ENCODE peak calls at places on chromosomes 4 and X, in seven cellular contexts. V is ovary, J is endodermal cell, H is progenitor cell of endocrine pancreas, K is body of pancreas, U is IMR-90, X is tibial artery. C is an unnamed sample.
A peak's percentile ranks its signal among the peaks of the same experiment; 100 is the strongest.

GRCh38 chr4:110138546-110138945 is 59.9 kb downstream of the ELOVL6 start:
- DNase-seq in H (no peak), K (no peak), J (no peak), X (no peak), U (no peak), V (no peak), C (no peak)

GRCh38 chrX:129783176-129783776 is 3.5 kb downstream of the SASH3 start:
- DNase-seq in H (no peak), X (no peak), K (no peak), J (no peak), U (no peak), V (no peak), C (no peak)

GRCh38 chrX:10549280-10549679 is 71.1 kb downstream of the MID1 start:
- DNase-seq in K (no peak), J (no peak), X (no peak), V (no peak), H (no peak), U (no peak), C (no peak)

GRCh38 chr4:7506119-7506518 is 71.4 kb upstream of the PSAPL1 start:
- DNase-seq in V (no peak), X (no peak), K (no peak), U (no peak), H (no peak), J (no peak), C (no peak)

GRCh38 chrX:9317174-9317573 is 147.7 kb upstream of the TBL1X start:
- DNase-seq in H (no peak), X (peak; percentile 22), U (no peak), V (no peak), J (no peak), K (no peak), C (no peak)

GRCh38 chr4:10727140-10727880 is 42.7 kb upstream of the CLNK start:
- DNase-seq in H (no peak), K (no peak), J (no peak), U (no peak), V (no peak), X (no peak), C (no peak)

GRCh38 chrX:4710618-4711433 is 997.4 kb upstream of the PRKX start:
- DNase-seq in V (no peak), U (no peak), J (peak; percentile 76), X (no peak), K (peak; percentile 65), H (no peak), C (no peak)

GRCh38 chr4:108087293-108087967 is 81.3 kb downstream of the LEF1 start:
- DNase-seq in U (no peak), K (no peak), V (no peak), H (no peak), X (no peak), J (no peak), C (no peak)

GRCh38 chr4:70315928-70316327 is 18.9 kb upstream of the CABS1 start:
- DNase-seq in J (no peak), U (no peak), K (no peak), V (no peak), H (no peak), X (no peak), C (no peak)
- TF ChIP-seq CTCF in J (peak; percentile 48), U (no peak), K (no peak), V (no peak), H (no peak), X (no peak), C (no peak)

GRCh38 chrX:50067435-50068292 is 133.1 kb downstream of the AKAP4 start:
- DNase-seq in K (peak; percentile 47), J (peak; percentile 76), X (no peak), V (peak; percentile 21), U (peak; percentile 47), H (peak; percentile 20), C (peak; percentile 60)
- TF ChIP-seq CTCF in K (no peak), J (peak; percentile 59), X (no peak), V (no peak), U (peak; percentile 4), H (peak; percentile 32), C (peak; percentile 49)

GRCh38 chr4:76723373-76723772 is 174.6 kb downstream of the SOWAHB start:
- DNase-seq in X (no peak), J (no peak), V (no peak), U (peak; percentile 63), H (no peak), K (no peak), C (no peak)
- TF ChIP-seq CTCF in X (no peak), J (no peak), V (no peak), U (peak; percentile 36), H (no peak), K (no peak), C (no peak)

DNA sequence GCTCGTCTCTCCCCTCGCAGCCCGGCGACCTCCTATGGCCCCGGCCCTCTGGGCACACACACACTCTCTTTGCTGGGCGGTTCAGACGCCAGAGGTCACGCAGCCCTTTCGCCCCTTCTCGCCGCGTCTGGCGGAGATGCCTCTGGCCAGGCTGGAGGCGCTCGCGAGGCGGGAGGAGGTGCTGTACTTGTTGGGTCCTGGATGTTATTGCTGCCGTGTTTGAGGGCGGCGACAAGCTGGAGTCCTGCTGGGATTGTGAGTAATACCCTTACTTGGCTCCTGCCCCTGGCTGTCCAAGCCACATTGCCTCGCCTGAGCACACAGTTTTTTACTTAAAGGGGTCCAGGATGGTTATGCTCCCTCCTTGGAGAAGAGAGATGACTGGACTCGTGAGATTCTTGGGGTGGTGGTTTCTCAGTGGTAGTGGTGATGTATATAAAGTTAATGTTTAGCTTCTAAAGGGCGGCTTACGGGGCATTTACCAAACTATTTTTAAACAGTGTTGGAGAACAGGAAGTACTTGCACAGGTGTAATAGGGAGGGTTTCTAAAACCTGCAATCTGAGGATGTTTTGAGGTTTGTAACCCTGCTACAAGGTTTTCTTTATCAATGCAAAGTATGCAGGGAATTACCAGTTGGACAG is 572 bp downstream of the USP53 start:
- DNase-seq in U (peak; percentile 94), X (peak; percentile 96), H (peak; percentile 65), J (peak; percentile 96), V (peak; percentile 84), K (peak; percentile 88), C (peak; percentile 87)
- TF ChIP-seq CTCF in U (peak; percentile 38), X (no peak), H (peak; percentile 45), J (peak; percentile 59), V (no peak), K (no peak), C (no peak)

GRCh38 chr4:95869961-95870500 is 30.1 kb downstream of the PDHA2 start:
- DNase-seq in J (no peak), K (no peak), U (no peak), H (no peak), X (no peak), V (no peak), C (no peak)
- TF ChIP-seq CTCF in J (no peak), K (no peak), U (no peak), H (no peak), X (no peak), V (no peak), C (no peak)

GRCh38 chrX:48539345-48540014 is at the start of gene TBC1D25:
- DNase-seq in V (peak; percentile 98), K (peak; percentile 99), U (peak; percentile 95), H (peak; percentile 90), J (peak; percentile 97), X (peak; percentile 97), C (peak; percentile 95)
- TF ChIP-seq CTCF in V (no peak), K (peak; percentile 33), U (peak; percentile 39), H (peak; percentile 49), J (peak; percentile 65), X (no peak), C (no peak)

GRCh38 chrX:1933964-1934363 is 319.1 kb downstream of the ASMT start:
- DNase-seq in J (no peak), X (no peak), K (no peak), U (no peak), H (no peak), V (no peak), C (no peak)

GRCh38 chrX:1941291-1941690 is 326.4 kb downstream of the ASMT start:
- DNase-seq in U (no peak), J (peak; percentile 66), X (no peak), V (no peak), H (no peak), K (no peak), C (no peak)

GRCh38 chrX:1932231-1932630 is 317.4 kb downstream of the ASMT start:
- DNase-seq in V (no peak), K (no peak), X (no peak), J (no peak), U (no peak), H (no peak), C (no peak)

DNA sequence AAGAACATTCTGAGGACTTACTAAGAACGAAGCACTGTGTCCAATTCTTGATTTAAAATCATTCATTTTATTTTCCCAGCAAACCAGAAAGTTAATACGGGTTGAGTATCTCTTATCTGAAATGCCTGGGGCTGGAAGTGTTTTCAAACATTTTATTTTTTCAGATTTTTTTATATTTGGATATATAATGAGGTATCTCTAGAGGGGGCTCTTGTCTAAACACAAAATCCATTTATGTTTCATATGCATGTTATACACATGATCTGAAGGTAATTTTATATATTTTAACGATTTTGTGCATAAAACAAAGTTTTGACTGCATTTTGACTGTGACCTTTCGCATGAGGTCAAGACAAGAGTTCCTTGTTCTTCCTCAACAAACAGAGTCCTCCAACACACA is 320.9 kb downstream of the ASMT start:
- DNase-seq in K (no peak), H (no peak), U (no peak), X (no peak), J (no peak), V (no peak), C (no peak)
- TF ChIP-seq CTCF in K (no peak), H (no peak), U (no peak), X (no peak), J (no peak), V (no peak), C (no peak)

DNA sequence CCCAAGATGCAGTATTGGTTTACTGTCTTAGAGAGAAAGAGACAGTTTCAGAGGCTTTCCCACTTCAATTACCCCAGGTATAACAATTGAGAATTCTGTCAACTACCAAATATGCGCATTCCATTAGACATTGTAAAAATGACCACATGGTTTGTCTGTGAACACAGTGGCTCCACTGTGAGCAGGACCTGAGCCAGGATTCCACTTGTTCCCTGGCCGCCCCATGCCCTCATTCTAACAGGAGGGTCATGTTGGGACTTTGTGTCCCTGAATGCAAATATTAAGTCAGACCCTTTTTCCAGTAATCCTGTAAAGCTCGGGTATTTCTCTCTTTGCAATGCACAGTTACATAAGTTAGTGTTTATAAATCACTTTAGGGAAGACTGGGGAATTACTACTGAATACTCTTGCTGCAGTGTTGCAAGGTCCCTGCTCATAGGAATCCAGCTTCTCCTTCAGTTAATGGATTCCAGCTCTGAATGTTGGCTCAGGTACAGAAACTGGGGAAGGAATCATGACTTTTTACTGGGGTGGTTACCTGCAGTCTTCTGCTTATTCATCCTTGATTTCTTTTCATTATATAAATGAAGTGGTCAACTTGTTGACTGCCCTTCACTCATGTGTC is 260.9 kb downstream of the PDGFC start:
- DNase-seq in K (no peak), H (no peak), X (no peak), U (peak; percentile 44), J (no peak), V (no peak), C (no peak)
- TF ChIP-seq CTCF in K (no peak), H (no peak), X (no peak), U (no peak), J (no peak), V (no peak), C (no peak)

GRCh38 chrX:153778684-153779101 is 2.1 kb upstream of the SRPK3 start:
- DNase-seq in K (no peak), V (no peak), H (no peak), J (no peak), X (no peak), U (no peak), C (peak; percentile 6)
- TF ChIP-seq CTCF in K (no peak), V (no peak), H (peak; percentile 8), J (peak; percentile 46), X (no peak), U (no peak), C (no peak)

GRCh38 chr4:100128338-100128737 is 61.9 kb downstream of the DDIT4L start:
- DNase-seq in K (no peak), J (no peak), H (no peak), V (no peak), U (no peak), X (no peak), C (no peak)
- TF ChIP-seq CTCF in K (no peak), J (no peak), H (no peak), V (no peak), U (no peak), X (no peak), C (no peak)